ENCODE peak calls at places on chromosomes 11 and 22, in four cellular contexts. U is H1, F is mesendoderm, X is IMR-90. B is an unnamed sample.

GRCh38 chr11:31414338-31414737 is 44.7 kb downstream of the DNAJC24 start:
- DNase-seq in U (no peak), F (no peak), X (no peak), B (no peak)

GRCh38 chr11:68038718-68039525 is at the start of gene TCIRG1:
- DNase-seq in U (peak; percentile 77), F (peak; percentile 89), X (peak; percentile 70), B (peak; percentile 90)

GRCh38 chr22:33028191-33028700 is 29.9 kb downstream of the SYN3 start:
- DNase-seq in U (peak; percentile 39), F (no peak), X (no peak), B (no peak)

GRCh38 chr11:12680246-12680939 is 6.2 kb downstream of the TEAD1 start:
- DNase-seq in U (peak; percentile 88), F (peak; percentile 98), X (peak; percentile 91), B (peak; percentile 96)

GRCh38 chr22:26589367-26589844 is 526 bp downstream of the TPST2 start:
- DNase-seq in U (peak; percentile 61), F (peak; percentile 68), X (peak; percentile 12), B (no peak)

GRCh38 chr11:105046898-105047579 is 1.9 kb upstream of the CARD16 start:
- DNase-seq in U (no peak), F (peak; percentile 65), X (peak; percentile 100), B (no peak)

GRCh38 chr22:44678245-44678979 is 23.6 kb upstream of the PRR5 start:
- DNase-seq in U (no peak), F (no peak), X (no peak), B (no peak)

GRCh38 chr22:29003975-29004646 is 57.5 kb downstream of the C22orf31 start:
- DNase-seq in U (peak; percentile 54), F (peak; percentile 76), X (no peak), B (peak; percentile 72)

GRCh38 chr11:110196241-110196754 is 100.1 kb downstream of the RDX start:
- DNase-seq in U (no peak), F (no peak), X (peak; percentile 87), B (no peak)

GRCh38 chr11:1220941-1221721 is 1.7 kb upstream of the MUC5B start:
- DNase-seq in U (peak; percentile 41), F (no peak), X (no peak), B (peak; percentile 20)

GRCh38 chr11:114167355-114168085 is 108.0 kb downstream of the ZBTB16 start:
- DNase-seq in U (no peak), F (no peak), X (no peak), B (no peak)

GRCh38 chr22:26674211-26675190 is 17.1 kb downstream of the MIAT start:
- DNase-seq in U (no peak), F (no peak), X (no peak), B (no peak)

GRCh38 chr22:28112548-28113043 is 193.5 kb upstream of the PITPNB start:
- DNase-seq in U (no peak), F (peak; percentile 89), X (peak; percentile 43), B (peak; percentile 40)

GRCh38 chr11:70483077-70483861 is 84.9 kb downstream of the CTTN start:
- DNase-seq in U (no peak), F (peak; percentile 68), X (peak; percentile 60), B (no peak)

GRCh38 chr11:67644042-67644441 is 4.5 kb upstream of the TBX10 start:
- DNase-seq in U (peak; percentile 45), F (peak; percentile 69), X (no peak), B (peak; percentile 48)

GRCh38 chr22:37036655-37037377 is 14.7 kb upstream of the KCTD17 start:
- DNase-seq in U (no peak), F (no peak), X (no peak), B (no peak)

GRCh38 chr22:36419912-36420882 is 32.4 kb upstream of the MYH9 start:
- DNase-seq in U (no peak), F (no peak), X (no peak), B (no peak)

GRCh38 chr22:20251981-20252380 is 16.1 kb downstream of the RTN4R start:
- DNase-seq in U (no peak), F (no peak), X (no peak), B (no peak)

GRCh38 chr22:41925783-41926460 is 684 bp downstream of the TNFRSF13C start:
- DNase-seq in U (peak; percentile 95), F (peak; percentile 80), X (peak; percentile 34), B (peak; percentile 83)

DNA sequence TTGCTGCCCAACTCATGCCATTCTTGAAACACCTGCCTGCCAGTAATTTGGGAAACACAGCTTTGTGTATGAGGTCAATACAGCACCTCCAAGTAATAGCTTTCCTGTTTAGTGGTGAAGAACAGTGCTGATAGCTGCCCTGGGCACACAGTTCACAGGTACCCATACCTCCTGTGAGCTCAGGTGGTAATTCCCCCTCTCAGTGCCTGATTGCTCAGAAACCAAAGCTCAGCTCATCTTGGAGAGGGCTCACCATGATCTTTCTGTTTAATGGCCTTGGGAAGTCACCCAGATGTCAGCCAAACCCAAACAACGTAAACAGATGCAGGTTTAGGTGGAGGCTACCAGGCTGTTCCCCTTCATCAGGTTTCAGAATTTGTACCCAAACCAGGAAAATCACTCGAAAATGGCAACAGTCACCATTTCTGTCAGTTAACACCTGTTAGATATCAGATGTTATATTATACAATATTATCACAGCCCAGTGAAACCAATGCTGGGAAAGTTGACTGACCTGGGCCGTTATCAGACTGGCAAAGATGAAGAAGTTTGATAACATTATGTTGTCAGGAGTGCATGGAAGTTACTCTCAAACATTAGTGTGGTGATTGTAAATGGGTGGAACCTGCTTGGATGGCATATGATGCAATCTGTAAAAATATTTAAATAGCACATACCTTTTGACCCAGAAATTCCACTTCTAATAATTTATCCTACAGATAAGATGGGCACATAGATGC is 18.9 kb downstream of the VSTM5 start:
- DNase-seq in U (no peak), F (no peak), X (no peak), B (no peak)
- H3K56ac ChIP-seq in U (no peak overlapping the region), F (no peak overlapping the region), X (no peak overlapping the region), B (no peak overlapping the region)

GRCh38 chr11:46914910-46915309 is 3.4 kb downstream of the LRP4 start:
- DNase-seq in U (no peak), F (no peak), X (no peak), B (no peak)

GRCh38 chr11:46918087-46918751 is at the start of gene LRP4:
- DNase-seq in U (peak; percentile 82), F (peak; percentile 55), X (no peak), B (peak; percentile 65)

GRCh38 chr11:46917109-46918086 is 952 bp downstream of the LRP4 start:
- DNase-seq in U (no peak), F (no peak), X (no peak), B (no peak)

GRCh38 chr11:46916251-46916650 is 2.1 kb downstream of the LRP4 start:
- DNase-seq in U (no peak), F (no peak), X (no peak), B (no peak)

DNA sequence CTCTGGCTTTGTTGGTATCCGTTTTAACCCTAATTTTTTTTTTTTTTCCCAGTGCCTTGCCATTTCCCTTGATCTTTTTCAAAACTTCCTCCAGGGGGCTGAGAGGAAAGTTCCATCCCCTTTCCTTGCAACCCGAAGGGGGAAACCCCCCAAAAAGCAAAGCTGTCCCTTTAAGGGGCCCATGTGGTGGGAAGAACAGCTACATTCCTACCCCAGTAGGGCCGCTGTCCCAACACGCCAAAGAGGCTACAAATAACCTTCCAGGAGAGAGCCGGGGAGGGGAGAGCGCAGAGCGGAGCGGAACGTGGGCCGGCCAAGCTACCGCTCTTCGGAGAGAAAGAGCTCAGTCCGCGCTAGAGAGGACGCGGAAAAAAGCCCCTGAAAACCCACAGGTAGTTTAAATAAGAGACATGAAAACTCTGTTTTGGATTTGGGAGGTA is 1.7 kb downstream of the LRP4 start:
- DNase-seq in U (peak; percentile 69), F (peak; percentile 92), X (peak; percentile 78), B (peak; percentile 70)
- H3K27me3 ChIP-seq in U (no peaks in the 10 kb centered on the region), F (no peaks in the 10 kb centered on the region), X (no peaks in the 10 kb centered on the region), B (no peaks in the 10 kb centered on the region)

DNA sequence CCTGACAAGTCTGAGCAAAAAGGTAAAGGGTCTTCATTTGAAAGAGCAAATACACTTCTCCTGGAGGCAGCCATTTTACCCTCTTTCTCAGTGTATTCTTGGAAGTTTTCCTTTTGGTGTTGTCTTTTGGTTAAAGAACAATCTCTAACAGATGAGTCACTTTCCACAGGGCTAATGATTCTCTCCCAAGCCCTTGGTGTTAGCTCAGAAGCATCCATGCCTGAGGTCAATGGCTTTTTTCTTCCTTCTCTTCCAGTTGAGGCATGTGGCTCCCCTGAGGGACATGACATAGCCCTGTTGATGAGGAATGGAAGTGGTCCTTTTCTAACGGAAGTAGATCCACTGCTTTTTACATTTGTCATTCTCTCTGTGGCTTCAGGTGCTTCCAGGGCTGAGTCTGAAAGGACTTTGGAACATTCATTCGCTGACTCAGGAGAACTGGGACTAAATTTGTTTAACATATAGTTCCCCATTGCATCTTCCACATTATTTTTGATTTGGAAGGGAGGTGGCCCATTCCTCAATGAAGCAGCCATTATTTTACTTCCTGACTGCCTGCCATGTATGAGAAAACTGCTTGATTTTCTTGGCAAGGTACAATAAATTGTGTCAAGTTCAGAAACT is 13.8 kb upstream of the POGLUT3 start:
- DNase-seq in U (no peak), F (no peak), X (peak; percentile 70), B (no peak)
- H3K4me2 ChIP-seq in U (no peak overlapping the region), F (no peak overlapping the region), X (no peak overlapping the region), B (no peak overlapping the region)

GRCh38 chr11:78694152-78694551 is 119.5 kb upstream of the NARS2 start:
- DNase-seq in U (no peak), F (no peak), X (peak; percentile 8), B (no peak)

GRCh38 chr11:78696177-78696576 is 121.5 kb upstream of the NARS2 start:
- DNase-seq in U (no peak), F (no peak), X (no peak), B (no peak)

GRCh38 chr11:78699606-78700005 is 124.9 kb upstream of the NARS2 start:
- DNase-seq in U (no peak), F (no peak), X (no peak), B (no peak)

DNA sequence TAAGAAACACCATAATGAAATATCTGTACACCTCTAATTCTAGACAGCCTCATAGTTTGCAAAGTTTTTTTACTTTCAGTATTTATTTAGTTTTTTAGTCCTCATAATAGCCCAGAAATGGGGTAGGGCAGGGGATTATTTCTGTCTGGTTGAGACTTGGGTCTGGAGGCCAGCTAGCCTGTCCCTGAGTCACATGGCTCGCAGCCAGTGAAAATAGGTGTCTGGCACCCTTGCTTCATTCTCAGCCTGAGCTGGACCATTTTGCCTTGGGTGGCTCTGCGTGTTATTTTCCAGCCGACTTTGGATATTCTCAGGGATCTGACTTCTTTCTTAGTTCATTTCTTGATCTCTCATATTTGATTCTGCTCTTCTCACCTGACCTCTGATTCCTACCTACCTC is 123.9 kb upstream of the NARS2 start:
- DNase-seq in U (no peak), F (no peak), X (peak; percentile 80), B (no peak)
- H3K56ac ChIP-seq in U (no peak overlapping the region), F (no peak overlapping the region), X (no peak overlapping the region), B (no peak overlapping the region)

DNA sequence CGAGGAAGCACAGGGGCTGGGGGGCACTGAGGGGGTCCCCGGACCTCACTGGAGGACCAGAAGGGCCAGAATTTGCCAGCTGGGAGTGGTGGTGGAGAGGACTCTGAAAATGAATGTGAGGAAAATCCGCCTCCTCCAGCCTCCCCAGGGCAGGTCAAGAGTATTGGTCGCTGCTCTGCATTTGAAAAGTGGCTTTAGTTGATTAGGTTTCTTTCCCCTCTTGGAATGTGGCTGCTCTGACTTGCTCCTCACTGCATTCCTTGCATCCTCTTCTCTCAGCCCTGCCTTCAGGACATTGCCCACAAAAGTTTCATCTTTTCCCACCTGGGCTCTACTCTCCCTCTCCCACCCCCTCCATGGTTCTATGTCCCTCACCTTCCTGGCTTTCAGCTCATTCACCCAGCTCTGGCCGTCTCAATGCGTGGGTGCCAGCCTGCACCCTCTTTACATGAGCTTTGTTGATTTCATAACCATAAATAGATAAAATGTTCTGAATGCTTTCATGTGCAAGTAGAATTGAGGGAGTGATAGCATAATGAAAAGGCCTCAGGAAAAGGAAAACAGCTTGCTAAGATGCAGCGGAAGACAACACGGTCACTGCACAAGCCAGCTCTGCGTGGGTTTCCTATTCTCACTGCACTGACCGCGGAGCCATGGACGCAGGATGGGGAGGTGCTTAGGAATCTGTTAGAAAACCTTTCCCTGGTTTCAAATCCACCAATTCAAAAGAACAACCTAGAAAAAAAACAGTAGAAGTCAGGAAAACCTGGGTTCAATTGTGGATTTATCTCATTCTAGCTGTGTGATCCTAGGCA is 6.5 kb upstream of the NPAS4 start:
- DNase-seq in U (no peak), F (peak; percentile 75), X (no peak), B (peak; percentile 70)
- H3K27me3 ChIP-seq in U (peaks cover 6% of the 10 kb centered on the region), F (peaks cover 4% of the 10 kb centered on the region), X (no peaks in the 10 kb centered on the region), B (peaks cover 6% of the 10 kb centered on the region)

B was measured in H9.